ENCODE peak calls at places on chromosomes 6 and 20, in four cellular contexts. K is fibroblast of the conjunctiva, C is HTR-8/SVneo, Z is midbrain. N is an unnamed sample.

GRCh38 chr20:25206063-25206403 is 10.5 kb downstream of the ENTPD6 start:
- DNase-seq in C (no peak), K (no peak), Z (no peak), N (no peak)

GRCh38 chr6:31098449-31098938 is 13.9 kb downstream of the C6orf15 start:
- DNase-seq in K (no peak), Z (no peak), C (no peak), N (no peak)

GRCh38 chr20:51132286-51132810 is 109.4 kb upstream of the KCNG1 start:
- DNase-seq in K (no peak), Z (no peak), C (no peak), N (no peak)

GRCh38 chr6:142569676-142570075 is 267.9 kb downstream of the ADGRG6 start:
- DNase-seq in C (no peak), Z (no peak), K (no peak), N (peak; percentile 33)

GRCh38 chr6:165864925-165865324 is 201.9 kb upstream of the PDE10A start:
- DNase-seq in C (no peak), Z (no peak), K (no peak), N (no peak)

GRCh38 chr6:152136449-152136825 is 329.0 kb downstream of the ESR1 start:
- DNase-seq in Z (no peak), C (no peak), K (no peak), N (peak; percentile 28)

GRCh38 chr6:32079566-32080290 is 29.4 kb downstream of the TNXB start:
- DNase-seq in Z (no peak), C (no peak), K (no peak), N (no peak)

GRCh38 chr6:134830945-134831344 is 119.0 kb downstream of the ALDH8A1 start:
- DNase-seq in Z (no peak), K (no peak), C (no peak), N (no peak)

GRCh38 chr6:44780161-44780560 is 392.7 kb downstream of the CDC5L start:
- DNase-seq in K (no peak), Z (no peak), C (no peak), N (no peak)